ENCODE peak calls at places on chromosomes 3 and 15, in four cellular contexts. One of them, this sample, is unnamed.

GRCh38 chr3:123678108-123678511 is 93.3 kb upstream of the HACD2 start:
- DNase-seq in H1: no peak
- DNase-seq in HepG2: no peak
- DNase-seq in GM12878: no peak
- DNase-seq in this sample: no peak

GRCh38 chr3:62678841-62679240 is 196.4 kb downstream of the CADPS start:
- DNase-seq in H1: no peak
- DNase-seq in HepG2: no peak
- DNase-seq in GM12878: no peak
- DNase-seq in this sample: no peak

GRCh38 chr3:6147883-6148282 is 713.0 kb upstream of the GRM7 start:
- DNase-seq in HepG2: no peak
- DNase-seq in H1: no peak
- DNase-seq in GM12878: no peak
- DNase-seq in this sample: no peak

GRCh38 chr15:98983333-98983732 is 24.3 kb downstream of the PGPEP1L start:
- DNase-seq in H1: no peak
- DNase-seq in HepG2: no peak
- DNase-seq in GM12878: no peak
- DNase-seq in this sample: peak

GRCh38 chr3:127212231-127212630 is 19.3 kb downstream of the PRR23E start:
- DNase-seq in GM12878: no peak
- DNase-seq in HepG2: no peak
- DNase-seq in H1: no peak
- DNase-seq in this sample: no peak

GRCh38 chr15:22980189-22981136 is at the start of gene CYFIP1:
- DNase-seq in H1: peak
- DNase-seq in HepG2: peak
- DNase-seq in GM12878: no peak
- DNase-seq in this sample: peak

GRCh38 chr15:57580866-57581265 is 10.8 kb upstream of the MYZAP start:
- DNase-seq in HepG2: peak
- DNase-seq in GM12878: no peak
- DNase-seq in H1: no peak
- DNase-seq in this sample: no peak

GRCh38 chr15:39579487-39580116 is 1.3 kb upstream of the THBS1 start:
- DNase-seq in H1: peak
- DNase-seq in HepG2: peak
- DNase-seq in GM12878: no peak
- DNase-seq in this sample: no peak

GRCh38 chr3:188938999-188939398 is 232.8 kb upstream of the TPRG1 start:
- DNase-seq in HepG2: no peak
- DNase-seq in GM12878: no peak
- DNase-seq in H1: no peak
- DNase-seq in this sample: no peak

GRCh38 chr3:122100591-122101491 is 45.7 kb downstream of the CD86 start:
- DNase-seq in H1: no peak
- DNase-seq in HepG2: no peak
- DNase-seq in GM12878: no peak
- DNase-seq in this sample: no peak

GRCh38 chr3:4841783-4842440 is 137.3 kb upstream of the BHLHE40 start:
- DNase-seq in GM12878: no peak
- DNase-seq in H1: no peak
- DNase-seq in HepG2: no peak
- DNase-seq in this sample: no peak

DNA sequence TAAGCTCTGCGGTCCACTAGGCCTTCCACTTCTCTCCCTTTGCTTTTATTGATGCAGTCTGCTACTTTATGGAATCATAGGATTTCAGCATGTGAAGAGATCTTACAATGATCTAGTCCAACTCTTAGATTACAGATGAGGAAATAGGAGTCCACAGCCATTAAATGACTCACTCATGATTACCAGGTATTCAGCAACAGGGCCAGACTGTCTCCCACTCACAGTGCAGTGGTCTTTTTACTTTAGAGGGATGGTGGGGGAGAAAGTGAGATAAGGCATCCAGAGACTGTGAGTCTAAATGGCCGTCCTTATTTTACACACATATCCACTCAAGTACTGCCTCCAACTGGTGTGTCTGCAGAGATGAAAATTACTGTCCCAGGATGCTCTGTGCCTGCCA is 88.5 kb upstream of the SKOR1 start:
- DNase-seq in GM12878: no peak
- DNase-seq in HepG2: no peak
- DNase-seq in H1: no peak
- DNase-seq in this sample: no peak
- TF ChIP-seq HDAC6 in GM12878: no peak
- TF ChIP-seq HDAC6 in HepG2: no peak
- TF ChIP-seq HDAC6 in H1: no peak
- TF ChIP-seq HDAC6 in this sample: no peak

DNA sequence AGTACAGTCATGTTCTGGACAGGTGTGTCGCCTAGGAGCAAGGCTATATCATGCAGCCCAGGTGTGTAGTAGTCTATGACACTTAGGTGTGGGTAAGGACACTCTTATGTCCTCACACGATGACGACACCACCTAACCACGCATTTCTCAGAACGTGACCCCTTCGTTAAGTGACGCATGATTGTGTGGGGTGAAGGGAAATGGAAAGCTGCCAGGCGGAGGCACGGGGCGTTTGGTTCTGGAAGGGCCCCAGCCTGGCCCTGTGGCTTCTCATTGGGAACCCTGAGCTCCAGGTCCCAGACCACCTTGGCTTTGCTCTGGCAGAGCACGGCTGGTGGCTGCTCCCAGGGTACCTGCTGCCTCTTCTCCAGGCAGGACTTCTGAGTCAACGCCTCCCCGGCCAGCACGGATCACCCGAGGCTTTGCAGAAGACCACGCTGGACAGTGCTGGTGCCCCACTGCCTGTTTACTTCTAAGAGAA is 39.3 kb downstream of the FBLN2 start:
- DNase-seq in H1: no peak
- DNase-seq in GM12878: no peak
- DNase-seq in HepG2: no peak
- DNase-seq in this sample: no peak
- TF ChIP-seq HDAC6 in H1: no peak
- TF ChIP-seq HDAC6 in GM12878: no peak
- TF ChIP-seq HDAC6 in HepG2: no peak
- TF ChIP-seq HDAC6 in this sample: no peak

GRCh38 chr3:158261371-158261991 is 151.6 kb downstream of the RSRC1 start:
- DNase-seq in HepG2: no peak
- DNase-seq in GM12878: no peak
- DNase-seq in H1: no peak
- DNase-seq in this sample: no peak

GRCh38 chr3:158264894-158265293 is 155.0 kb downstream of the RSRC1 start:
- DNase-seq in H1: no peak
- DNase-seq in HepG2: no peak
- DNase-seq in GM12878: no peak
- DNase-seq in this sample: no peak

GRCh38 chr3:158258619-158259018 is 148.7 kb downstream of the RSRC1 start:
- DNase-seq in H1: no peak
- DNase-seq in HepG2: no peak
- DNase-seq in GM12878: no peak
- DNase-seq in this sample: no peak

GRCh38 chr3:158260392-158260791 is 150.5 kb downstream of the RSRC1 start:
- DNase-seq in GM12878: no peak
- DNase-seq in H1: no peak
- DNase-seq in HepG2: no peak
- DNase-seq in this sample: no peak
- TF ChIP-seq HDAC6 in GM12878: no peak
- TF ChIP-seq HDAC6 in H1: no peak
- TF ChIP-seq HDAC6 in HepG2: no peak
- TF ChIP-seq HDAC6 in this sample: no peak

GRCh38 chr15:67109141-67110034 is 44.0 kb downstream of the SMAD3 start:
- DNase-seq in HepG2: peak
- DNase-seq in H1: no peak
- DNase-seq in GM12878: no peak
- DNase-seq in this sample: no peak
- TF ChIP-seq HDAC6 in HepG2: no peak
- TF ChIP-seq HDAC6 in H1: no peak
- TF ChIP-seq HDAC6 in GM12878: no peak
- TF ChIP-seq HDAC6 in this sample: no peak

GRCh38 chr3:129549006-129549800 is 6.2 kb downstream of the H1-8 start:
- DNase-seq in H1: no peak
- DNase-seq in HepG2: no peak
- DNase-seq in GM12878: no peak
- DNase-seq in this sample: no peak
- TF ChIP-seq HDAC6 in H1: no peak
- TF ChIP-seq HDAC6 in HepG2: no peak
- TF ChIP-seq HDAC6 in GM12878: no peak
- TF ChIP-seq HDAC6 in this sample: no peak

DNA sequence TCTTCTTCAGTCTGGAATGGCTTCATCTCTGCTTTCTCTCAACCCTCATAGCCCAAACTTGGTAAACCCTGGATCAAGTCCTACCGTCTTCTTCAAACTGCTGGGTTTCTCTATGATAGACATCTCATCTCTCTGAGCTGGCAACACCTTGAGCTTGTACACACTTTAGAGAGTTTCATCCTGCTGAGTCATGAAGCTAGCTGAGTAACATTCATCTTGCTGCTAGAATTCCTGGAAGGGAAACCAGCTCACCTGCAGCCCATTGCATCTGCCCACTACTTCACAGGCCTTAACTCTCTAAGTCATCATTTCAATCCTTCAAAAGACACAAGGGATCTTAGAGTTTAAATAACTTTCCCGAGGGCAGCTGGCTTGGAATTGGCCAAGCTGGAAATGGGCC is 175.5 kb upstream of the RORA start:
- DNase-seq in H1: no peak
- DNase-seq in HepG2: no peak
- DNase-seq in GM12878: no peak
- DNase-seq in this sample: peak
- TF ChIP-seq HDAC6 in H1: no peak
- TF ChIP-seq HDAC6 in HepG2: no peak
- TF ChIP-seq HDAC6 in GM12878: no peak
- TF ChIP-seq HDAC6 in this sample: no peak

GRCh38 chr15:41658689-41659088 is 1.5 kb upstream of the MGA start:
- DNase-seq in HepG2: no peak
- DNase-seq in GM12878: no peak
- DNase-seq in H1: no peak
- DNase-seq in this sample: no peak

GRCh38 chr15:41653760-41654159 is 6.4 kb upstream of the MGA start:
- DNase-seq in HepG2: no peak
- DNase-seq in H1: no peak
- DNase-seq in GM12878: no peak
- DNase-seq in this sample: no peak

GRCh38 chr15:41655716-41656115 is 4.5 kb upstream of the MGA start:
- DNase-seq in H1: no peak
- DNase-seq in HepG2: no peak
- DNase-seq in GM12878: no peak
- DNase-seq in this sample: no peak

GRCh38 chr15:41659190-41659589 is 1.0 kb upstream of the MGA start:
- DNase-seq in HepG2: no peak
- DNase-seq in H1: no peak
- DNase-seq in GM12878: no peak
- DNase-seq in this sample: no peak

DNA sequence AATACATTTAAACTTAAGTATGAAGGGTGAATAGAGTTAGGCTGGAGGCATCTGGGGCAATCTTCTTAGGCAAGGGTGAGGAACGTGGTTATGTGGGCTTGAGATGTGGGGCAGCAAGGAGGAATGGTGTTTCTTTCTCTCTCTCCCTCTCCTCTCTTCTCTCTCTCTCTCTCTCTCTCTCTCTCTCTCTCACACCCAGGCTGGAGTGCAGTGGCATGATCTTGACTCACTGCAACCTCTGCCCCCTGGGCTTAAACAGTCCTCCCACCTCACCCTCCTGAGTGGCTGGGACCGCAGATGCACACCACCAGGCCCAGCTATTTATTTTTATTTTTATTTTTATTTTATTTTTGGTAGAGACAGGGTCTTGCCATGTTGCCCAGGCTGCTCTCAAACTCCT is 4.0 kb upstream of the MGA start:
- DNase-seq in H1: no peak
- DNase-seq in GM12878: no peak
- DNase-seq in HepG2: no peak
- DNase-seq in this sample: no peak
- TF ChIP-seq HDAC6 in H1: no peak
- TF ChIP-seq HDAC6 in GM12878: no peak
- TF ChIP-seq HDAC6 in HepG2: no peak
- TF ChIP-seq HDAC6 in this sample: no peak

GRCh38 chr15:72086010-72086697 is 31.8 kb downstream of the MYO9A start:
- DNase-seq in GM12878: no peak
- DNase-seq in H1: no peak
- DNase-seq in HepG2: no peak
- DNase-seq in this sample: no peak
- TF ChIP-seq HDAC6 in GM12878: no peak
- TF ChIP-seq HDAC6 in H1: no peak
- TF ChIP-seq HDAC6 in HepG2: no peak
- TF ChIP-seq HDAC6 in this sample: no peak

GRCh38 chr3:172294238-172294806 is 153.9 kb downstream of the GHSR start:
- DNase-seq in HepG2: no peak
- DNase-seq in GM12878: no peak
- DNase-seq in H1: no peak
- DNase-seq in this sample: no peak
- TF ChIP-seq HDAC6 in HepG2: no peak
- TF ChIP-seq HDAC6 in GM12878: no peak
- TF ChIP-seq HDAC6 in H1: no peak
- TF ChIP-seq HDAC6 in this sample: no peak